ENCODE peak calls at places on chromosomes 16 and 17, in eight cellular contexts. D is heart right ventricle, Z is suprapubic skin, J is stomach, O is keratinocyte, B is prostate gland, U is body of pancreas, X is ascending aorta. E is an unnamed sample.

GRCh38 chr16:30778549-30779244 is 8.3 kb downstream of the ZNF629 start:
- DNase-seq in D (no peak), Z (no peak), J (no peak), O (no peak), B (no peak), U (no peak), X (no peak), E (no peak)

GRCh38 chr16:69109486-69110270 is 4.2 kb downstream of the HAS3 start:
- DNase-seq in D (no peak), Z (no peak), J (no peak), O (no peak), B (no peak), U (no peak), X (no peak), E (no peak)

GRCh38 chr17:67165201-67165600 is 79.8 kb downstream of the HELZ start:
- DNase-seq in D (peak; percentile 16), Z (no peak), J (no peak), O (no peak), B (no peak), U (no peak), X (no peak), E (no peak)

GRCh38 chr17:80822021-80822699 is 169.5 kb upstream of the CHMP6 start:
- DNase-seq in D (no peak), Z (no peak), J (no peak), O (no peak), B (no peak), U (no peak), X (peak; percentile 51), E (no peak)

GRCh38 chr17:31654936-31655335 is 204.1 kb downstream of the COPRS start:
- DNase-seq in D (no peak), Z (peak; percentile 72), J (no peak), O (peak; percentile 91), B (no peak), U (no peak), X (no peak), E (no peak)

GRCh38 chr17:10172241-10172741 is 26.1 kb downstream of the GAS7 start:
- DNase-seq in D (no peak), Z (no peak), J (no peak), O (no peak), B (no peak), U (no peak), X (no peak), E (no peak)

GRCh38 chr16:49858200-49859129 is 2.6 kb upstream of the ZNF423 start:
- DNase-seq in D (peak; percentile 66), Z (peak; percentile 86), J (no peak), O (no peak), B (no peak), U (peak; percentile 65), X (peak; percentile 87), E (peak; percentile 16)

GRCh38 chr17:4558311-4558972 is 1.9 kb downstream of the GGT6 start:
- DNase-seq in D (no peak), Z (no peak), J (no peak), O (no peak), B (no peak), U (no peak), X (no peak), E (no peak)

DNA sequence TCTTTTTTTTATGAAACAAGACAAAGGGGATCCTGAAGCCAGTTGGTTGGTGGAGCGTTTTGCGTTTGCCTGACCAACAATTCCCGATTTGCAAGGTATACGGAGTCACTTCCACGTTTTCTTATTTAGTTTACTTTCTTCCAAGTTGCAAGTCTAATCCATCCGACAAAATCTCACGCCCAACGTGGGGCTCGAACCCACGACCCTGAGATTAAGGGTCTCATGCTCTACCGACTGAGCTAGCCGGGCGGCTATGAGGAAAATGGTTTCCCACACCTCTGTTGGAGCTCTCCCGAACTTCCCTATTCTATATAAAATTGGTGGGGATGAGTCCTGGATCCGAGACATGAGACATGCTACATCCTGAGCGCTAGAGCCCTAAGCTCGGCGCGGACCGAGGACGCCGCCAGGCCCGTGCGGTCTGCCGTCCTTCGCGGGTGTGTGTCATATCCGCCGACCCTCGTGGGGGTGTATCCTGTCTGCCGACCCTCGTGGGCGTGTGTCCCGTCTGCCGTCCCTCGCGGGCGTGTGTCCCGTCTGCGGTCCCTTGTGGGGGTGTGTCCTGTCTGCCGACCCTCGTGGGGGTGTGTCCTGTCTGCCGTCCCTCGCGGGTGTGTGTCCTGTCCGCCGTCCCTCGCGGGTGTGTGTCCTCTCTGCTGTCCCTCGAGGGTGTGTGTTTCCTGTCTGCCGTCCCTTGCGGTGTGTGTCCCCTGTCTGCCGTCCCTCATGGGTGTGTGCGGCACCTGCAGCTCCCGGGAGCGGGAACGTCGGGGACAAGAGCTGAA is 22.6 kb downstream of the ZNF213 start:
- DNase-seq in D (peak; percentile 58), Z (peak; percentile 80), J (peak; percentile 72), O (peak; percentile 82), B (peak; percentile 39), U (peak; percentile 73), X (peak; percentile 83), E (peak; percentile 86)
- H3K4me3 ChIP-seq in D (peak overlapping the region; percentile 71), Z (peak overlapping the region; percentile 64), J (peak overlapping the region; percentile 74), O (peak overlapping the region; percentile 77), B (peak overlapping the region; percentile 56), U (peak overlapping the region; percentile 96), X (peak overlapping the region; percentile 92), E (peak overlapping the region; percentile 61)

GRCh38 chr17:45315583-45316270 is 1.1 kb downstream of the MAP3K14 start:
- DNase-seq in D (no peak), Z (no peak), J (no peak), O (no peak), B (no peak), U (no peak), X (no peak), E (no peak)

GRCh38 chr17:45312477-45313418 is 4.1 kb downstream of the MAP3K14 start:
- DNase-seq in D (no peak), Z (no peak), J (no peak), O (no peak), B (no peak), U (no peak), X (no peak), E (no peak)

GRCh38 chr17:45313419-45313771 is 3.4 kb downstream of the MAP3K14 start:
- DNase-seq in D (no peak), Z (no peak), J (no peak), O (no peak), B (no peak), U (no peak), X (no peak), E (no peak)

GRCh38 chr17:45314761-45315549 is 1.9 kb downstream of the MAP3K14 start:
- DNase-seq in D (no peak), Z (no peak), J (no peak), O (no peak), B (no peak), U (no peak), X (no peak), E (no peak)

DNA sequence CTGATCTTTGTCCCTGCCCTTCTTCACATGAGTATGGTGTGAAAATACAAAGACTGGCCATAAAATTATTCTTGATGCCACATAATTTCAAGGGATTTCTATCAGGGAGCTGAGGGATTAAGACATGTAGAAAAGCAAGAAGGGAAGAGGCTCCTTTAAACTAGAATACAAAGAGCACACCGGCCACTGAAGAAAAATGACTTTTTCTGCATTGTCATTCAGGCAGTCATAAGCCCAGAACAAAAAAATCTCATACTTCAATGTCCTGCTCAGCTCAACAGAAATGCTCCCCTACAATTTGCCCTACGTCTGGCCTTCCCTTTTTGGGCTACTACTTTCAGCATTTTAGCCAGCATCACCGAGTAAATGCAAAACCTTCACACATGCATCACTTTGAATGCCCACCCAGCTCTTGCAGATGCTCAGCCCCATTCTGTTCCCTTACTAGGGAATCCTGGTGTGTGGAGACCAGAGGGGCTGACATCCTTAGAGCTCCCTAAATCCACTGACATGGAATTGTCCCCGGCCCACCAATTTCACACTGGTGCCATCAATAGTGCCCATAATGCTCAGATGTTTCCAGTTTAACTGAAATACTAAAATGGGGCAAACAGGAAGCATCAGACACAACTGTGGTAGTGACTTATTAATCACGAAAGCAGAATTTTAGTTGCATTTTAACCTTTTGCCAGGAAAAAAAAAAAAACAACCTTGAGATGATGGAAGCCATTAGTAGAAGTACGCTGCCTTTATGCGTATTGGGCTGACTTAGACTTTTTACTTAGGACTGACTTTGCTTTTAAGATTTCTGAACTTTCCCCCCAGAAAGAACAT is 2.7 kb downstream of the MAP3K14 start:
- DNase-seq in D (no peak), Z (no peak), J (no peak), O (no peak), B (no peak), U (no peak), X (no peak), E (no peak)
- H3K4me3 ChIP-seq in D (peak overlapping the region; percentile 89), Z (peak overlapping the region; percentile 78), J (peak overlapping the region; percentile 74), O (peak overlapping the region; percentile 91), B (no peak overlapping the region), U (no peak overlapping the region), X (peak overlapping the region; percentile 80), E (peak overlapping the region; percentile 93)

GRCh38 chr17:41925991-41926590 is 4.3 kb upstream of the ODAD4 start:
- DNase-seq in D (no peak), Z (no peak), J (no peak), O (no peak), B (no peak), U (no peak), X (no peak), E (no peak)

GRCh38 chr17:41930009-41930832 is at the start of gene ODAD4:
- DNase-seq in D (peak; percentile 96), Z (peak; percentile 98), J (peak; percentile 98), O (peak; percentile 54), B (peak; percentile 95), U (peak; percentile 97), X (peak; percentile 98), E (peak; percentile 89)

GRCh38 chr17:41932821-41933389 is 2.5 kb downstream of the ODAD4 start:
- DNase-seq in D (no peak), Z (no peak), J (no peak), O (no peak), B (no peak), U (no peak), X (no peak), E (no peak)

DNA sequence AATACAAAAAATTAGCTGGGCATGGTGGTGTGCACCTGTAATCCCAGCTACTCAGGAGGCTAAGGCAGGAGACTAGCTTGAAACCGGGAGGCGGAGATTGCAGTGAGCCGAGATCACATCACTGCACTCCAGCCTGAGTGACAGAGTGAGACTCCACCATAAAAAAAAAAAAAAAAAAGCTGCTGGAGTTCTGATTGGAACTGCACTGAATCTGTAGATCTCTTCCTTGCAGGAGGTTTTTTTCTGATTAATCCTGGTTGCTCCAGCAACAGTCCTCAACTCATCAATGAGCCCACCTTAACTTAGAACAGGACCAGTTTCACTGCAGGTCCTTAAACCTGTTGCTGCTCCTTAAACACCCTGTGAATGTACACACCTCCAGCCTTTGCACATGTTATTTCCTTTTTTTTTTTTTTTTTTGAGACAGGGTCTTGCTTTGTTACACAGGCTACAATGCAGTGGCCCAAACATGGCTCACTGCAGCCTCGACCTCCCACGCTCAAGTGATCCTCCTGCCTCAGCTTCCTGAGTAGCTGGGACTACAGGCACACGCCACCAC is 1.6 kb upstream of the ODAD4 start:
- DNase-seq in D (no peak), Z (no peak), J (no peak), O (no peak), B (no peak), U (no peak), X (no peak), E (no peak)
- H3K4me3 ChIP-seq in D (no peak overlapping the region), Z (no peak overlapping the region), J (no peak overlapping the region), O (no peak overlapping the region), B (no peak overlapping the region), U (no peak overlapping the region), X (no peak overlapping the region), E (no peak overlapping the region)

DNA sequence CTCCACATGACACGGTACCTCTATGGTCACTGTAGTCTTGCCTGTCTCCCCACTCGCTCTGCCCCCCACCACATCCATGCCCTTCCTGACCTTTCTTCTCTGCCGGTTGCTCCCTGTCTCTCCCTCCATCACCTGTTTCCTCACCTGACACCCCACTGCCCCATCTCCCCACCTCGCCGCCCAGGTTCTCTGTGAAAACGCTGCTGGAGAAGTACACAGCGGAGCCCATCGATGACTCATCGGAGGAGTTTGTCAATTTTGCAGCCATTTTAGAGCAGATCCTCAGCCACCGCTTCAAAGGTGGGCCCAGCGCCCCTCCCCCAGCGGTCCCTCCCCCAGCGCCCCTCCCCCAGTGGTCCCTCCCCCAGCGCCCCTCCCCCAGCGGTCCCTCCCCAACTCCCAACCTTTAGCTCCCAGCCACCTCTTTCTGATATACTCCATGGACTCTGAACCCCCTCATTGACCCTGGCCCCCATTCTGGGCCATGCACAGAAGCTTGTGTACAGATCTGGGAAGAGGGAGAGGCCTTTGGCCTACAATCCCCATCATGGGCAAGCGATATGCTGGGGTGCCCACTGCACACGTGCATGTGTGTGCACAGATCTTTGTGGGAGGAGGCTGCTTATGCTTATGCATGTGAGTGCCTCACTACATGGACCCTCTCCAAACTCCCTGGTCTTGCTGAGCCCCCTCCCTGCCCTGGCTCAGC is 4.1 kb downstream of the RUNDC3A start:
- DNase-seq in D (no peak), Z (no peak), J (no peak), O (no peak), B (no peak), U (no peak), X (no peak), E (no peak)
- H3K4me3 ChIP-seq in D (no peak overlapping the region), Z (no peak overlapping the region), J (no peak overlapping the region), O (no peak overlapping the region), B (no peak overlapping the region), U (no peak overlapping the region), X (no peak overlapping the region), E (no peak overlapping the region)